ENCODE peak calls at places on chromosomes 16 and 17, in four cellular contexts. V, U, Z and Q are unnamed samples.

GRCh38 chr17:55289106-55289446 is 24.3 kb downstream of the HLF start:
- DNase-seq in V (no peak), U (no peak), Z (no peak), Q (no peak)

GRCh38 chr17:76540381-76541300 is 797 bp downstream of the PRCD start:
- DNase-seq in V (peak; percentile 100), U (peak; percentile 94), Z (peak; percentile 73), Q (peak; percentile 98)

GRCh38 chr16:23509763-23510153 is 536 bp downstream of the GGA2 start:
- DNase-seq in V (no peak), U (peak; percentile 39), Z (no peak), Q (peak; percentile 65)

GRCh38 chr17:8062807-8063483 is 24.1 kb downstream of the ALOX15B start:
- DNase-seq in V (no peak), U (no peak), Z (no peak), Q (no peak)

GRCh38 chr17:58415371-58416055 is 1.8 kb downstream of the RNF43 start:
- DNase-seq in V (peak; percentile 38), U (no peak), Z (peak; percentile 74), Q (peak; percentile 24)

GRCh38 chr16:27330542-27330941 is 16.8 kb downstream of the IL4R start:
- DNase-seq in V (no peak), U (peak; percentile 98), Z (no peak), Q (no peak)

GRCh38 chr16:4535627-4536108 is 2.9 kb downstream of the CDIP1 start:
- DNase-seq in V (no peak), U (no peak), Z (no peak), Q (no peak)

GRCh38 chr16:78770353-78771091 is 671.1 kb downstream of the WWOX start:
- DNase-seq in V (peak; percentile 19), U (no peak), Z (peak; percentile 67), Q (peak; percentile 97)

GRCh38 chr17:66149562-66149961 is 42.4 kb downstream of the CEP112 start:
- DNase-seq in V (no peak), U (no peak), Z (no peak), Q (no peak)

GRCh38 chr17:66150708-66151107 is 41.2 kb downstream of the CEP112 start:
- DNase-seq in V (no peak), U (no peak), Z (no peak), Q (no peak)

GRCh38 chr17:66152756-66153155 is 39.2 kb downstream of the CEP112 start:
- DNase-seq in V (no peak), U (peak; percentile 25), Z (no peak), Q (no peak)
- TF ChIP-seq MAZ in V (no peak), U (no peak), Z (no peak), Q (no peak)

GRCh38 chr17:17564896-17565295 is 26.6 kb downstream of the PEMT start:
- DNase-seq in V (no peak), U (no peak), Z (no peak), Q (no peak)

GRCh38 chr17:17565471-17566365 is 25.8 kb downstream of the PEMT start:
- DNase-seq in V (no peak), U (no peak), Z (no peak), Q (no peak)

GRCh38 chr17:17568772-17569195 is 22.7 kb downstream of the PEMT start:
- DNase-seq in V (peak; percentile 95), U (peak; percentile 36), Z (peak; percentile 54), Q (peak; percentile 84)

GRCh38 chr17:17567631-17568030 is 23.9 kb downstream of the PEMT start:
- DNase-seq in V (no peak), U (peak; percentile 17), Z (no peak), Q (no peak)

DNA sequence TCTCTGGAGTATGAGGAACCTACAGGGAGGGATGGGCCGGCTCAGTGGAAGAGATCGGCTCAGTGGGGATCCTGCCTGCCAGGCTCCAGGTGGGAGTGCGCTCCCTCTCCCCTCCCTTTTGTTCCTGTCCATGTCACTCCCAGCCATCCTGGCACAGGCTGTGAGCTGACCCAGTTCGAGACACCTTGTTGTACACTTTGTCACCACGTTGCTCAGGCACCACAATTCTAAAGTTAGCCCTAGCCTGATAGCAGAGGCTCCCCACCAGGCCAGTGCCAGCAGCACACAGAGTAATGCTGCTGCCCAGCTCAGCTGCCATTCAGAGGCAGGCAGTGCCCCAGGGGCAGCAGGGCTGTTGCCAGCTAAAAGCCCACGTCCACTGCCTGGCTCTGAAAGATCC is 24.4 kb downstream of the PEMT start:
- DNase-seq in V (no peak), U (no peak), Z (no peak), Q (no peak)
- TF ChIP-seq MAZ in V (no peak), U (no peak), Z (no peak), Q (no peak)

DNA sequence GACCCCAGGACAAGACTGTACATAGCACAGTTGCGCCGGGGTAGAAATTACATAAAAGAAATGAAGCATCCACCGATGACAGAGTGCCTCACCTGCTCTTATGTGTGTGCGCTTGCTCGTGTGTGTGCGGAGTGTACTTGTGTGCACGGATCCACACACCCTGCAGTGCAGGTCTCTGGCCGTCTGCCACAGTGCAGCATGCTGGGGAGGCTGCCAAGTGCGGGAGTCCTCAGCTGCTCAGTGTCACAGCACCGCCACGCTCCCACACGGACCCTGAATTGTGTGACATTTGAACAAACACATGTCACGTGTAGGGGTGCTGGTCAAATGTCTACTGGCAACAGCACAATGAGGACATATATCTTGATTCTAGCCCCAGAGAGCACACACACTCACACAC is 243.1 kb upstream of the MYOCD start:
- DNase-seq in V (no peak), U (no peak), Z (no peak), Q (no peak)
- TF ChIP-seq MAZ in V (no peak), U (no peak), Z (no peak), Q (no peak)

DNA sequence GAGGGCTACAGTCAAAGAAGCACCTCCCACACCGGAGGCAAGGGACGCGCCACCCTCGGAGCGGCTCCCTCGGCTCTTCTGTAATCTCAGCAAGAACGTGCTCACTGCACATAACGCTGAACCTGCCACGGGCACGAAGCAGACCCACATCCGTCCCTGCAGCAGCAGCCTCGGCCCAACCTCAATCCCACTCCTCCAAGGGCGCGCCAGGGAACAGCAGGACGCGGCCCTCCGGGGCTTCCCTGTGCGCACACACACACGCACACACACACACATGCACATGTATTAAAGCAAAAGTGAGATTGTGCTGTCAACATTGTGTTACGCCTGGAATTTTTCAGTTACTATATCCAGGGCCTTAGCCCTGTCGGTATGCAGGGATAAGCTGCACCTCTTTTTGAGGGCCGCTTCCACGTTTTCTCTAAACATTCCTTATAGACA is 54.0 kb downstream of the TBC1D16 start:
- DNase-seq in V (no peak), U (no peak), Z (no peak), Q (no peak)
- TF ChIP-seq MAZ in V (no peak), U (no peak), Z (no peak), Q (no peak)

GRCh38 chr16:47142469-47143328 is 1.0 kb downstream of the NETO2 start:
- DNase-seq in V (peak; percentile 25), U (peak; percentile 44), Z (no peak), Q (peak; percentile 59)
- TF ChIP-seq MAZ in V (no peak), U (no peak), Z (no peak), Q (no peak)

DNA sequence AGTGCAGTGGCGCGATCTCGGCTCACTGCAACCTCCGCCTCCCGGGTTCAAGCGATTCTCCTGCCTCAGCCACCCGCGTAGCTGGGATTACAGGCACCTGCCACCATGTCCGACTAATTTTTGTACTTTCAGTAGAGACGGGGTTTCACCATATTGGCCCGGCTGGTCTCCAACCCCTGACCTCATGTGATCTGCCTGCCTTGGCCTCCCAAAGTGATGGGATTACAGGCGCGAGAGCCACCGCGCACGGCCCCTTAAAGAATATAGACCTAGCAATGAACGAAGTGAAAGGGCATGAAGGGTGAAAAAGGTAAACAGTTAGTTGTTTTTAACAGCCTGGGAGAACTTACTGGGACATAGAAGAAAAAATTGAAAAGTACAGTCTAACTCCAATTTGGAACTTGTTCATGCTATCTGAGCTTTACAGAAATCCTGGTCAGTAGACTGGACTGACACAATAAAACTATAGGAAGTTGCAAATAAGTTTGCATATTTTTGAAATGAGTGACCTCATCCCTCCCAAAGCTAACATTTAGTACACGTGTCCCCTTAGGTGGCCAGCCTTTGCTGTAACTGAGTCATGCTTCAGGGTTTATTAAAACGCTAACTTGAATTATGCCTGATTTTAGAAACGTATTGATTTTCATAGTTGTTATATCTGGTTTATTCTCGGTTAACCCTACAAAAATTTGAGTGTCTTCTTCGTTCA is 1.8 kb downstream of the COG1 start:
- DNase-seq in V (no peak), U (peak; percentile 90), Z (no peak), Q (no peak)
- TF ChIP-seq MAZ in V (no peak), U (no peak), Z (no peak), Q (no peak)